ENCODE peak calls at places on chromosome 15, in six cellular contexts. L is stomach, D is ovary, T is A549, I is tibial nerve, R is breast epithelium. A is an unnamed sample.

GRCh38 chr15:43213466-43213865 is 7.4 kb downstream of the EPB42 start:
- DNase-seq in L (no peak), D (no peak), T (no peak), I (no peak), R (no peak), A (no peak)

GRCh38 chr15:29880886-29881285 is 58.6 kb upstream of the TJP1 start:
- DNase-seq in L (no peak), D (no peak), T (no peak), I (no peak), R (no peak), A (no peak)

GRCh38 chr15:65634381-65634780 is 12.6 kb downstream of the SLC24A1 start:
- DNase-seq in L (no peak), D (no peak), T (no peak), I (no peak), R (no peak), A (no peak)

GRCh38 chr15:24039683-24040082 is 352.6 kb upstream of the NDN start:
- DNase-seq in L (no peak), D (no peak), T (no peak), I (no peak), R (no peak), A (no peak)

GRCh38 chr15:78739996-78740903 is 71.0 kb downstream of the ADAMTS7 start:
- DNase-seq in L (peak; percentile 78), D (no peak), T (no peak), I (no peak), R (no peak), A (no peak)

GRCh38 chr15:71496336-71496955 is 313.9 kb upstream of the NR2E3 start:
- DNase-seq in L (no peak), D (no peak), T (no peak), I (no peak), R (no peak), A (no peak)

GRCh38 chr15:66108483-66109270 is 144.9 kb downstream of the MEGF11 start:
- DNase-seq in L (no peak), D (no peak), T (no peak), I (no peak), R (no peak), A (no peak)

GRCh38 chr15:43516801-43517353 is 531 bp upstream of the MAP1A start:
- DNase-seq in L (no peak), D (no peak), T (no peak), I (no peak), R (no peak), A (no peak)

GRCh38 chr15:100727291-100727851 is 125.0 kb downstream of the ASB7 start:
- DNase-seq in L (no peak), D (no peak), T (no peak), I (no peak), R (peak; percentile 51), A (no peak)

GRCh38 chr15:59317211-59317610 is 55.5 kb downstream of the MYO1E start:
- DNase-seq in L (no peak), D (no peak), T (no peak), I (no peak), R (no peak), A (no peak)

GRCh38 chr15:92636950-92637481 is 18.6 kb downstream of the FAM174B start:
- DNase-seq in L (peak; percentile 91), D (peak; percentile 39), T (no peak), I (no peak), R (peak; percentile 91), A (no peak)

GRCh38 chr15:66128116-66128715 is 125.3 kb downstream of the MEGF11 start:
- DNase-seq in L (no peak), D (no peak), T (no peak), I (no peak), R (no peak), A (no peak)

GRCh38 chr15:89399070-89399389 is 64.4 kb upstream of the POLG start:
- DNase-seq in L (no peak), D (no peak), T (no peak), I (no peak), R (no peak), A (no peak)

DNA sequence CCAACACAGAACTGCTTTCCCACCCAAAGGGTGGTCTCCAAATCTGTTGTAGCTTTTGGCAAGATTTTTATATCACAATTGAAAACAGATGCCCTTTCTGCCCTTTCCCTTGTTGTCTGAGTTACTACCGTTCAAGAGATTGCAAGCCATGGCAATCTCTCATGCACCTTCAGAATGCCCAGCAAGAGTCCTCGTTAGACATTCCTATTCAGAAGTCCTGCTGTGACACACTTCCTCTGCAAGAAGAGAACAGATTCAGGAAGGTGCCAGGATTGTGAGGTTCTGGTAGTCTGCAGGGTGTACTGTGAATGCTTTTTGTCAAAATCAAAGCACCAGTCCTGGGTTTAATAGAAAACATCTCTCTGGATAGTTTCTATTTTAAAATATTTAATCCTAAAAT is 107.5 kb upstream of the FGF7 start:
- DNase-seq in L (no peak), D (no peak), T (no peak), I (no peak), R (no peak), A (no peak)
- H3K4me3 ChIP-seq in L (no peak overlapping the region), D (no peak overlapping the region), T (no peak overlapping the region), I (no peak overlapping the region), R (no peak overlapping the region), A (no peak overlapping the region)

GRCh38 chr15:90422043-90422442 is 34.0 kb downstream of the IQGAP1 start:
- DNase-seq in L (no peak), D (no peak), T (no peak), I (no peak), R (no peak), A (no peak)
- H3K4me1 ChIP-seq in L (peaks cover 42% of the 10 kb centered on the region), D (peaks cover 30% of the 10 kb centered on the region), T (peaks cover 56% of the 10 kb centered on the region), I (peaks cover 59% of the 10 kb centered on the region), R (peaks cover 8% of the 10 kb centered on the region), A (peaks cover 79% of the 10 kb centered on the region)

DNA sequence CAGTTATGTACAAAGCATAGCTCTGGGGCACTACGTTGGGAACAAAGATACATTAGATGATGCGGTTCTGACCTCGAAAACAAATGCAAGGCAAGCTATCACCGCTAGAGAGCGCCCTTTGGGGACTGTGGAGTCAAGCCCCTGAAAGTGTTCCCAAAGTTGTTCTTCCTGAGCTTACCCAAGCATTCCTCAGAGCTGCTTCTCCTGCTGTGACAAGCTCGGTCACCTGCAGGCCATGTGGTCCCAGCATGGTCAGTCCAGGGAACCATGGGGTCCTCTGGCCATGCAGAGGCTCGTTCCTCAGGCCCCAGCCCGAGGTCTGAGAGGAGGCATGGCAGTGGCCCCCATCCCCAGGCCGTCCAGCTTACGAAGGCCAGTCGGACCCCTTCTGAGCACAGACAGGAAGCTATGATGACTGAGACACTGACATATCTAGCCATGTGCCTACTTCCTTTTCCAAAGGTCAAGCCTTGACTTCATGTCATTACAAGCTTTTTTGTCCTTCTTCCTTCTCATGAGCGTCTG is 79.5 kb downstream of the ATP10A start:
- DNase-seq in L (no peak), D (no peak), T (peak; percentile 25), I (no peak), R (no peak), A (no peak)
- TF ChIP-seq CTCF in L (no peak), D (no peak), T (peak; percentile 18), I (no peak), R (no peak), A (peak; percentile 31)

GRCh38 chr15:25863067-25863967 is at the start of gene ATP10A:
- DNase-seq in L (no peak), D (peak; percentile 32), T (no peak), I (no peak), R (no peak), A (no peak)

GRCh38 chr15:25862087-25862468 is 1.0 kb downstream of the ATP10A start:
- DNase-seq in L (no peak), D (no peak), T (no peak), I (no peak), R (no peak), A (no peak)

GRCh38 chr15:25863968-25864580 is 947 bp upstream of the ATP10A start:
- DNase-seq in L (no peak), D (no peak), T (no peak), I (no peak), R (no peak), A (no peak)

GRCh38 chr15:25860885-25861866 is 2.0 kb downstream of the ATP10A start:
- DNase-seq in L (no peak), D (no peak), T (no peak), I (no peak), R (no peak), A (no peak)

DNA sequence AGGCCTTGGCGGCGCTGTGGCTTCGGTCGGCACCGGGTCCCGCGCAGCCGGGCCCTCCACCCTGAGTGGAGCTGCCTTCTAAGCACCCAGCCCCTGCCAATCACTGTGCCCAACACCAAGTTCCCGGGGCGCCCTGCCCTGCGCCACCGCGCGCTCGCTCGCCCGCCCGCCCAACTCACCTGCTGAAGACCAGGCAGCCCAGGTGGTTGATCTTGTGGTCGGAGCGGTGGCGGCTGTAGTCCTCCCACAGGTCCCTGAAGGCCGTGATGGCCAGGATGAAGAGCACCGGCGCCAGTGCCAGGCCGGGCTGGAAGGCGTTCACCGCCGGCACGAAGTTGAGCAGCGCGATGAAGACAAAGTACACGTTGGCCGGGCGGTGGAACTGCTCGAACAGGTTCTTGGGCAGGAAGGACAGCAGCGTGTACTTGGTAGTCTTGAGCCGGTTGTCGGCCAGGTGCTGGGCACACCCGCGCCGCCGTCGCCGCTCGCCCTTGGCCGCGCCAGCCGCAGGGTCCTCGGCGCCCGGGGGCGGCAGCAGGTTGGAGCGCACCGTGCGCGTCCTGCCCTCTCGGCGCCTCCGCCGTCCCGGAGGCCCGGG is 559 bp downstream of the ATP10A start:
- DNase-seq in L (peak; percentile 36), D (no peak), T (no peak), I (no peak), R (no peak), A (no peak)
- H3K4me3 ChIP-seq in L (peak overlapping the region; percentile 64), D (peak overlapping the region; percentile 42), T (peak overlapping the region; percentile 70), I (peak overlapping the region; percentile 60), R (peak overlapping the region; percentile 93), A (peak overlapping the region; percentile 92)

A was measured in thoracic aorta.